ENCODE peak calls at places on chromosome 18, in four cellular contexts. D, R, F and G are unnamed samples.

GRCh38 chr18:7281579-7281978 is 50.7 kb downstream of the LRRC30 start:
- DNase-seq in D (no peak), R (no peak), F (no peak), G (no peak)

GRCh38 chr18:57798713-57799373 is 4.3 kb downstream of the ATP8B1 start:
- DNase-seq in D (no peak), R (no peak), F (no peak), G (peak)

GRCh38 chr18:43935051-43935412 is 657.7 kb upstream of the SYT4 start:
- DNase-seq in D (no peak), R (no peak), F (no peak), G (no peak)

GRCh38 chr18:55234366-55235093 is 275.3 kb upstream of the CCDC68 start:
- DNase-seq in D (peak), R (peak), F (peak), G (peak)

GRCh38 chr18:50560681-50561629 is 1.1 kb downstream of the MAPK4 start:
- DNase-seq in D (peak), R (no peak), F (no peak), G (no peak)

GRCh38 chr18:55427951-55428350 is 160.0 kb downstream of the TCF4 start:
- DNase-seq in D (no peak), R (no peak), F (no peak), G (no peak)

GRCh38 chr18:63073481-63073880 is 246.1 kb downstream of the BCL2 start:
- DNase-seq in D (no peak), R (no peak), F (no peak), G (peak)

GRCh38 chr18:78814766-78815165 is 164.9 kb upstream of the SALL3 start:
- DNase-seq in D (no peak), R (no peak), F (no peak), G (no peak)

GRCh38 chr18:70499218-70499691 is 210.4 kb downstream of the SOCS6 start:
- DNase-seq in D (no peak), R (peak), F (no peak), G (no peak)

GRCh38 chr18:53990485-53990884 is 234.0 kb downstream of the MBD2 start:
- DNase-seq in D (no peak), R (no peak), F (no peak), G (no peak)

GRCh38 chr18:45085916-45086624 is 405.4 kb downstream of the SETBP1 start:
- DNase-seq in D (no peak), R (no peak), F (no peak), G (no peak)

GRCh38 chr18:40058811-40059570 is 1896.0 kb upstream of the PIK3C3 start:
- DNase-seq in D (no peak), R (no peak), F (no peak), G (no peak)

GRCh38 chr18:74840492-74841167 is 243.0 kb downstream of the ZNF407 start:
- DNase-seq in D (no peak), R (no peak), F (no peak), G (peak)

GRCh38 chr18:48961547-48961946 is 10.8 kb upstream of the SMAD7 start:
- DNase-seq in D (no peak), R (no peak), F (no peak), G (no peak)

GRCh38 chr18:24766376-24766775 is 305.9 kb downstream of the HRH4 start:
- DNase-seq in D (no peak), R (no peak), F (no peak), G (no peak)

GRCh38 chr18:63317556-63317946 is 2.0 kb downstream of the BCL2 start:
- DNase-seq in D (no peak), R (no peak), F (no peak), G (no peak)

GRCh38 chr18:35087726-35088125 is 46.5 kb downstream of the MAPRE2 start:
- DNase-seq in D (no peak), R (no peak), F (no peak), G (no peak)

GRCh38 chr18:70195852-70196434 is 9.5 kb downstream of the RTTN start:
- DNase-seq in D (peak), R (peak), F (no peak), G (peak)

GRCh38 chr18:79521806-79522205 is 126.1 kb downstream of the NFATC1 start:
- DNase-seq in D (no peak), R (no peak), F (no peak), G (no peak)

GRCh38 chr18:48975221-48975816 is 24.6 kb upstream of the SMAD7 start:
- DNase-seq in D (no peak), R (no peak), F (no peak), G (no peak)

GRCh38 chr18:76689646-76690264 is 132.6 kb upstream of the ZNF236 start:
- DNase-seq in D (no peak), R (no peak), F (no peak), G (no peak)

GRCh38 chr18:42255908-42256765 is 301.1 kb downstream of the PIK3C3 start:
- DNase-seq in D (no peak), R (no peak), F (no peak), G (no peak)

GRCh38 chr18:6326566-6326965 is 88.1 kb downstream of the L3MBTL4 start:
- DNase-seq in D (no peak), R (no peak), F (no peak), G (no peak)

GRCh38 chr18:59021500-59021899 is 118.2 kb upstream of the SEC11C start:
- DNase-seq in D (peak), R (no peak), F (no peak), G (no peak)

GRCh38 chr18:24190590-24190989 is 51.7 kb downstream of the CABYR start:
- DNase-seq in D (no peak), R (no peak), F (no peak), G (no peak)

GRCh38 chr18:57234346-57234745 is 87.5 kb downstream of the BOD1L2 start:
- DNase-seq in D (no peak), R (no peak), F (no peak), G (no peak)

GRCh38 chr18:48949051-48949605 is 1.6 kb downstream of the SMAD7 start:
- DNase-seq in D (no peak), R (no peak), F (no peak), G (no peak)

GRCh38 chr18:75638597-75639467 is 211.3 kb upstream of the SMIM21 start:
- DNase-seq in D (no peak), R (no peak), F (no peak), G (no peak)

GRCh38 chr18:51943281-51943680 is 396.7 kb upstream of the DCC start:
- DNase-seq in D (no peak), R (no peak), F (no peak), G (no peak)

GRCh38 chr18:32366586-32367538 is 103.8 kb downstream of the GAREM1 start:
- DNase-seq in D (no peak), R (no peak), F (no peak), G (no peak)

GRCh38 chr18:25288340-25288955 is 63.5 kb downstream of the ZNF521 start:
- DNase-seq in D (no peak), R (no peak), F (no peak), G (no peak)

GRCh38 chr18:6566338-6566911 is 151.7 kb upstream of the L3MBTL4 start:
- DNase-seq in D (no peak), R (no peak), F (no peak), G (no peak)

GRCh38 chr18:43279015-43279758 is 1.9 kb upstream of the SYT4 start:
- DNase-seq in D (peak), R (no peak), F (no peak), G (peak)

GRCh38 chr18:44637210-44638051 is 43.3 kb upstream of the SETBP1 start:
- DNase-seq in D (no peak), R (no peak), F (no peak), G (no peak)

GRCh38 chr18:63869374-63869773 is 18.1 kb upstream of the SERPINB2 start:
- DNase-seq in D (no peak), R (no peak), F (no peak), G (no peak)

GRCh38 chr18:46155652-46156051 is 51.5 kb downstream of the HAUS1 start:
- DNase-seq in D (no peak), R (no peak), F (no peak), G (no peak)

GRCh38 chr18:27004056-27004829 is 138.7 kb upstream of the AQP4 start:
- DNase-seq in D (peak), R (no peak), F (no peak), G (no peak)

GRCh38 chr18:46820863-46821262 is 64.0 kb upstream of the ST8SIA5 start:
- DNase-seq in D (no peak), R (no peak), F (no peak), G (no peak)

GRCh38 chr18:49274188-49274714 is 186.2 kb downstream of the DYM start:
- DNase-seq in D (no peak), R (peak), F (no peak), G (no peak)

DNA sequence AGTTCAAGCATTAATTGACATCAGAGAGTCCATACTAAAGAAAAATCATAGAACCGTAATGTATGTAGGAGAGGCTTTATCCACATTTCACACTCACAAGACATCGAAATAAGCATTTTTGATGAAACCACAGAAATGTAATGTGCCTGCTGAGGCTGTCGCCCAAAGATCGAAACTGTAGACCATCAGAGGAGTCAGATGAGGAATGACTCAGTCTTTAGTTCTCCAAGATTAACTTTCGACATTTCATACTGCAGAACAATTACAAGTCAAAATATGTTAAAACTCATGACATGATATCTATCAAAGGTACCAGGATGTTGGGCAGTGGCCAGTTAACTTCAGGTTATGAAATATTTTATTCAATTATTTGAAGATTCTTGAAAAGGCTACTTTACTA is 79.6 kb downstream of the RAB31 start:
- DNase-seq in D (no peak), R (no peak), F (no peak), G (no peak)
- TF ChIP-seq NFIC in D (peak), R (no peak), F (no peak), G (no peak)

GRCh38 chr18:22223263-22223960 is 54.0 kb downstream of the GATA6 start:
- DNase-seq in D (no peak), R (peak), F (no peak), G (peak)

GRCh38 chr18:22224339-22224738 is 55.0 kb downstream of the GATA6 start:
- DNase-seq in D (no peak), R (no peak), F (no peak), G (no peak)

GRCh38 chr18:22223961-22224322 is 54.6 kb downstream of the GATA6 start:
- DNase-seq in D (no peak), R (no peak), F (no peak), G (no peak)

GRCh38 chr18:22219568-22220355 is 50.4 kb downstream of the GATA6 start:
- DNase-seq in D (no peak), R (peak), F (no peak), G (no peak)

GRCh38 chr18:22221350-22221749 is 52.0 kb downstream of the GATA6 start:
- DNase-seq in D (no peak), R (no peak), F (no peak), G (no peak)
- TF ChIP-seq NFIC in D (no peak), R (no peak), F (no peak), G (no peak)

GRCh38 chr18:21701621-21702020 is 3.0 kb downstream of the ABHD3 start:
- DNase-seq in D (no peak), R (no peak), F (no peak), G (no peak)
- TF ChIP-seq NFIC in D (no peak), R (no peak), F (no peak), G (no peak)

GRCh38 chr18:13280066-13280795 is 61.7 kb downstream of the LDLRAD4 start:
- DNase-seq in D (no peak), R (no peak), F (no peak), G (no peak)
- TF ChIP-seq NFIC in D (no peak), R (no peak), F (no peak), G (no peak)

GRCh38 chr18:36665952-36666351 is 162.8 kb downstream of the TPGS2 start:
- DNase-seq in D (no peak), R (no peak), F (no peak), G (no peak)

GRCh38 chr18:36660311-36660710 is 168.5 kb downstream of the TPGS2 start:
- DNase-seq in D (no peak), R (no peak), F (no peak), G (no peak)

GRCh38 chr18:36658611-36659010 is 170.2 kb downstream of the TPGS2 start:
- DNase-seq in D (no peak), R (no peak), F (no peak), G (no peak)

GRCh38 chr18:36663312-36663711 is 165.5 kb downstream of the TPGS2 start:
- DNase-seq in D (no peak), R (no peak), F (no peak), G (no peak)

GRCh38 chr18:36662000-36662399 is 166.8 kb downstream of the TPGS2 start:
- DNase-seq in D (no peak), R (peak), F (no peak), G (no peak)
- TF ChIP-seq NFIC in D (no peak), R (no peak), F (no peak), G (no peak)

GRCh38 chr18:12374398-12374797 is 2.6 kb downstream of the AFG3L2 start:
- DNase-seq in D (no peak), R (peak), F (no peak), G (no peak)

GRCh38 chr18:12373771-12374116 is 3.3 kb downstream of the AFG3L2 start:
- DNase-seq in D (no peak), R (no peak), F (no peak), G (no peak)

GRCh38 chr18:12376034-12376717 is 851 bp downstream of the AFG3L2 start:
- DNase-seq in D (peak), R (peak), F (no peak), G (peak)

GRCh38 chr18:12376718-12377555 is at the start of gene AFG3L2:
- DNase-seq in D (peak), R (peak), F (peak), G (peak)

GRCh38 chr18:12377556-12378553 is 828 bp upstream of the AFG3L2 start:
- DNase-seq in D (no peak), R (no peak), F (no peak), G (no peak)
- TF ChIP-seq NFIC in D (no peak), R (no peak), F (no peak), G (no peak)